ENCODE peak calls at places on chromosomes 16 and 17, in seven cellular contexts. One of them, this sample, is unnamed.

GRCh38 chr17:45240905-45241314 is 19.2 kb downstream of the FMNL1 start:
- DNase-seq in WTC11: no peak
- DNase-seq in uterus: no peak
- DNase-seq in GM10248: no peak
- DNase-seq in omental fat pad: no peak
- DNase-seq in dorsolateral prefrontal cortex: peak
- DNase-seq in cardiac fibroblast: no peak
- DNase-seq in this sample: no peak

GRCh38 chr17:32882734-32883133 is 5.8 kb upstream of the MYO1D start:
- DNase-seq in WTC11: no peak
- DNase-seq in uterus: no peak
- DNase-seq in GM10248: peak
- DNase-seq in omental fat pad: no peak
- DNase-seq in dorsolateral prefrontal cortex: peak
- DNase-seq in cardiac fibroblast: no peak
- DNase-seq in this sample: no peak

GRCh38 chr17:8091033-8091687 is 3.6 kb upstream of the ALOX12B start:
- DNase-seq in WTC11: no peak
- DNase-seq in uterus: no peak
- DNase-seq in GM10248: peak
- DNase-seq in omental fat pad: no peak
- DNase-seq in dorsolateral prefrontal cortex: no peak
- DNase-seq in cardiac fibroblast: no peak
- DNase-seq in this sample: no peak

GRCh38 chr17:80704381-80704819 is 159.8 kb downstream of the RPTOR start:
- DNase-seq in WTC11: no peak
- DNase-seq in uterus: no peak
- DNase-seq in GM10248: no peak
- DNase-seq in omental fat pad: no peak
- DNase-seq in dorsolateral prefrontal cortex: no peak
- DNase-seq in cardiac fibroblast: no peak
- DNase-seq in this sample: no peak

GRCh38 chr16:2213817-2214720 is 571 bp downstream of the PGP start:
- DNase-seq in WTC11: no peak
- DNase-seq in uterus: no peak
- DNase-seq in GM10248: no peak
- DNase-seq in omental fat pad: no peak
- DNase-seq in dorsolateral prefrontal cortex: no peak
- DNase-seq in cardiac fibroblast: no peak
- DNase-seq in this sample: no peak

GRCh38 chr16:54957403-54957802 is 26.7 kb downstream of the IRX5 start:
- DNase-seq in WTC11: peak
- DNase-seq in uterus: no peak
- DNase-seq in GM10248: no peak
- DNase-seq in omental fat pad: no peak
- DNase-seq in dorsolateral prefrontal cortex: no peak
- DNase-seq in cardiac fibroblast: peak
- DNase-seq in this sample: peak

GRCh38 chr17:41125064-41125463 is 1.1 kb upstream of the KRTAP4-12 start:
- DNase-seq in WTC11: no peak
- DNase-seq in uterus: no peak
- DNase-seq in GM10248: no peak
- DNase-seq in omental fat pad: no peak
- DNase-seq in dorsolateral prefrontal cortex: no peak
- DNase-seq in cardiac fibroblast: no peak
- DNase-seq in this sample: no peak

GRCh38 chr17:65750678-65751077 is 189.2 kb upstream of the AXIN2 start:
- DNase-seq in WTC11: no peak
- DNase-seq in uterus: peak
- DNase-seq in GM10248: no peak
- DNase-seq in omental fat pad: no peak
- DNase-seq in dorsolateral prefrontal cortex: no peak
- DNase-seq in cardiac fibroblast: peak
- DNase-seq in this sample: no peak

GRCh38 chr17:14205992-14206461 is 30.6 kb downstream of the CDRT15 start:
- DNase-seq in WTC11: no peak
- DNase-seq in uterus: no peak
- DNase-seq in GM10248: no peak
- DNase-seq in omental fat pad: no peak
- DNase-seq in dorsolateral prefrontal cortex: peak
- DNase-seq in cardiac fibroblast: no peak
- DNase-seq in this sample: no peak

GRCh38 chr16:81431554-81432353 is 12.9 kb upstream of the CMIP start:
- DNase-seq in WTC11: no peak
- DNase-seq in uterus: no peak
- DNase-seq in GM10248: no peak
- DNase-seq in omental fat pad: no peak
- DNase-seq in dorsolateral prefrontal cortex: no peak
- DNase-seq in cardiac fibroblast: peak
- DNase-seq in this sample: no peak

GRCh38 chr17:76529643-76530488 is 7.6 kb downstream of the CYGB start:
- DNase-seq in WTC11: no peak
- DNase-seq in uterus: peak
- DNase-seq in GM10248: no peak
- DNase-seq in omental fat pad: peak
- DNase-seq in dorsolateral prefrontal cortex: no peak
- DNase-seq in cardiac fibroblast: peak
- DNase-seq in this sample: peak

GRCh38 chr17:70829876-70830275 is 660.5 kb downstream of the KCNJ2 start:
- DNase-seq in WTC11: no peak
- DNase-seq in uterus: no peak
- DNase-seq in GM10248: no peak
- DNase-seq in omental fat pad: no peak
- DNase-seq in dorsolateral prefrontal cortex: no peak
- DNase-seq in cardiac fibroblast: no peak
- DNase-seq in this sample: no peak

GRCh38 chr16:56294599-56294998 is 103.3 kb downstream of the GNAO1 start:
- DNase-seq in WTC11: no peak
- DNase-seq in uterus: no peak
- DNase-seq in GM10248: no peak
- DNase-seq in omental fat pad: no peak
- DNase-seq in dorsolateral prefrontal cortex: no peak
- DNase-seq in cardiac fibroblast: peak
- DNase-seq in this sample: no peak

GRCh38 chr16:77555101-77555500 is 120.3 kb upstream of the ADAMTS18 start:
- DNase-seq in WTC11: no peak
- DNase-seq in uterus: no peak
- DNase-seq in GM10248: no peak
- DNase-seq in omental fat pad: no peak
- DNase-seq in dorsolateral prefrontal cortex: no peak
- DNase-seq in cardiac fibroblast: no peak
- DNase-seq in this sample: no peak

GRCh38 chr17:63930951-63931575 is 1.1 kb downstream of the CD79B start:
- DNase-seq in WTC11: peak
- DNase-seq in uterus: peak
- DNase-seq in GM10248: peak
- DNase-seq in omental fat pad: no peak
- DNase-seq in dorsolateral prefrontal cortex: no peak
- DNase-seq in cardiac fibroblast: peak
- DNase-seq in this sample: peak

GRCh38 chr17:29622337-29623282 is at the start of gene CORO6:
- DNase-seq in WTC11: peak
- DNase-seq in uterus: no peak
- DNase-seq in GM10248: peak
- DNase-seq in omental fat pad: no peak
- DNase-seq in dorsolateral prefrontal cortex: peak
- DNase-seq in cardiac fibroblast: peak
- DNase-seq in this sample: peak

GRCh38 chr16:80440691-80441090 is 100.1 kb upstream of the DYNLRB2 start:
- DNase-seq in WTC11: no peak
- DNase-seq in uterus: no peak
- DNase-seq in GM10248: no peak
- DNase-seq in omental fat pad: no peak
- DNase-seq in dorsolateral prefrontal cortex: no peak
- DNase-seq in cardiac fibroblast: no peak
- DNase-seq in this sample: no peak

DNA sequence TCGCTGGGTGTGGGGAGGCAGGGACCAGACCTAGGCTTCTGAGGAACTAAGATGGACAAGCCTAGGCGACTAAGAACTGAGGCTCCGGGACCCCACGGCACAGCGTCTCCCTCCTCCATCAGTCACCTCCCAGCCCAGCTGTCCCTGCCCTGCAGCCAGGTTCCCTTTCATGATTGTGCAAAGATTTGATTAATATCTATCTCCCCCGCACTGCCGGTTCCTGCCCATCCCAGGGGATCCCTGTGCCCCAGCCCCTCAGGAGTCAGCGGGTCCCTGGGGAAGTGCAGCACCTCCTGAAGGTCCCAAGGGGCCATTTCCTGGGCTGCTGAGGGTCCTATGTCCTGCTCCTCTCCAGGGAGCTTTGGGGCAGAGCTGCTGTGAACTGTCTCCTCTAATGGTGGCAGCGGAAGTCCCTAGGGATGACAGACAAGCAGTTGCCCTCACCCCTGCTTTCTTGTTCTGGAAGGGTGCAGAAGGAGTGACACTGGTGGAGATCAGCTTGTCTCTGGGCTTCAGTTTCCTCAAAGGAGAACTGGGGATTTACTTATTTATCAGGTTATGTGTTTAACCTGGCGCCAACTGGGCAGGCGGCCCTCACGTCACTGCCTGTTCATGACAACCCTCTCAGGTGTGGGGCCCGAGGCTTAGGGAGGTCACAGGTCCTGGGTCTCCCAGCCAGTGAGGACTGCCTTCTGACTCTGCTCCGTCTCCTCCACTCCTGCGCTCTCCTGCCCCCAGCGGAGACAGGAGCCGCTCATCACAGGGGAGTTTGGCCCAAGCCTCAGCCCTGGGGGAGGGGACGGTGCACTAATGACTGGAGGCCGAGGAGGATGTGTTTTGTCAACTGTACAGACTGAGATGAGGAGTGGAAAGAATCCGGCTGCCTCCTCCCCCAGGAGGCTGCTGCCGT is 1.9 kb upstream of the C16orf74 start:
- DNase-seq in WTC11: peak
- DNase-seq in uterus: peak
- DNase-seq in GM10248: no peak
- DNase-seq in omental fat pad: no peak
- DNase-seq in dorsolateral prefrontal cortex: no peak
- DNase-seq in cardiac fibroblast: peak
- DNase-seq in this sample: peak
- TF ChIP-seq CTCF in WTC11: no peak
- TF ChIP-seq CTCF in uterus: no peak
- TF ChIP-seq CTCF in GM10248: no peak
- TF ChIP-seq CTCF in omental fat pad: no peak
- TF ChIP-seq CTCF in dorsolateral prefrontal cortex: no peak
- TF ChIP-seq CTCF in cardiac fibroblast: peak
- TF ChIP-seq CTCF in this sample: no peak

GRCh38 chr17:9468532-9468931 is 107.1 kb downstream of the STX8 start:
- DNase-seq in WTC11: no peak
- DNase-seq in uterus: no peak
- DNase-seq in GM10248: no peak
- DNase-seq in omental fat pad: no peak
- DNase-seq in dorsolateral prefrontal cortex: no peak
- DNase-seq in cardiac fibroblast: no peak
- DNase-seq in this sample: no peak

GRCh38 chr17:9470171-9470570 is 105.4 kb downstream of the STX8 start:
- DNase-seq in WTC11: no peak
- DNase-seq in uterus: no peak
- DNase-seq in GM10248: peak
- DNase-seq in omental fat pad: no peak
- DNase-seq in dorsolateral prefrontal cortex: no peak
- DNase-seq in cardiac fibroblast: peak
- DNase-seq in this sample: no peak

GRCh38 chr17:9468937-9469336 is 106.7 kb downstream of the STX8 start:
- DNase-seq in WTC11: no peak
- DNase-seq in uterus: no peak
- DNase-seq in GM10248: no peak
- DNase-seq in omental fat pad: no peak
- DNase-seq in dorsolateral prefrontal cortex: no peak
- DNase-seq in cardiac fibroblast: no peak
- DNase-seq in this sample: no peak

GRCh38 chr17:9467518-9467917 is 108.1 kb downstream of the STX8 start:
- DNase-seq in WTC11: peak
- DNase-seq in uterus: no peak
- DNase-seq in GM10248: no peak
- DNase-seq in omental fat pad: no peak
- DNase-seq in dorsolateral prefrontal cortex: no peak
- DNase-seq in cardiac fibroblast: no peak
- DNase-seq in this sample: peak

GRCh38 chr17:9465216-9465921 is 110.3 kb downstream of the STX8 start:
- DNase-seq in WTC11: no peak
- DNase-seq in uterus: no peak
- DNase-seq in GM10248: no peak
- DNase-seq in omental fat pad: no peak
- DNase-seq in dorsolateral prefrontal cortex: peak
- DNase-seq in cardiac fibroblast: peak
- DNase-seq in this sample: no peak
- TF ChIP-seq CTCF in WTC11: no peak
- TF ChIP-seq CTCF in uterus: no peak
- TF ChIP-seq CTCF in GM10248: no peak
- TF ChIP-seq CTCF in omental fat pad: no peak
- TF ChIP-seq CTCF in dorsolateral prefrontal cortex: no peak
- TF ChIP-seq CTCF in cardiac fibroblast: peak
- TF ChIP-seq CTCF in this sample: no peak

GRCh38 chr16:87076950-87077749 is 240.0 kb downstream of the C16orf95 start:
- DNase-seq in WTC11: peak
- DNase-seq in uterus: no peak
- DNase-seq in GM10248: peak
- DNase-seq in omental fat pad: no peak
- DNase-seq in dorsolateral prefrontal cortex: no peak
- DNase-seq in cardiac fibroblast: peak
- DNase-seq in this sample: peak
- TF ChIP-seq CTCF in WTC11: peak
- TF ChIP-seq CTCF in uterus: no peak
- TF ChIP-seq CTCF in GM10248: peak
- TF ChIP-seq CTCF in omental fat pad: peak
- TF ChIP-seq CTCF in dorsolateral prefrontal cortex: peak
- TF ChIP-seq CTCF in cardiac fibroblast: peak
- TF ChIP-seq CTCF in this sample: peak

GRCh38 chr16:73213761-73214480 is 166.0 kb upstream of the ZFHX3 start:
- DNase-seq in WTC11: no peak
- DNase-seq in uterus: no peak
- DNase-seq in GM10248: no peak
- DNase-seq in omental fat pad: no peak
- DNase-seq in dorsolateral prefrontal cortex: no peak
- DNase-seq in cardiac fibroblast: no peak
- DNase-seq in this sample: no peak

GRCh38 chr16:73214825-73215481 is 167.0 kb upstream of the ZFHX3 start:
- DNase-seq in WTC11: no peak
- DNase-seq in uterus: peak
- DNase-seq in GM10248: no peak
- DNase-seq in omental fat pad: no peak
- DNase-seq in dorsolateral prefrontal cortex: no peak
- DNase-seq in cardiac fibroblast: peak
- DNase-seq in this sample: no peak

GRCh38 chr16:73210084-73210483 is 162.2 kb upstream of the ZFHX3 start:
- DNase-seq in WTC11: no peak
- DNase-seq in uterus: no peak
- DNase-seq in GM10248: no peak
- DNase-seq in omental fat pad: no peak
- DNase-seq in dorsolateral prefrontal cortex: no peak
- DNase-seq in cardiac fibroblast: no peak
- DNase-seq in this sample: no peak

GRCh38 chr16:73210686-73211085 is 162.8 kb upstream of the ZFHX3 start:
- DNase-seq in WTC11: no peak
- DNase-seq in uterus: no peak
- DNase-seq in GM10248: no peak
- DNase-seq in omental fat pad: no peak
- DNase-seq in dorsolateral prefrontal cortex: no peak
- DNase-seq in cardiac fibroblast: no peak
- DNase-seq in this sample: no peak

GRCh38 chr16:73212431-73212830 is 164.5 kb upstream of the ZFHX3 start:
- DNase-seq in WTC11: no peak
- DNase-seq in uterus: no peak
- DNase-seq in GM10248: no peak
- DNase-seq in omental fat pad: no peak
- DNase-seq in dorsolateral prefrontal cortex: no peak
- DNase-seq in cardiac fibroblast: no peak
- DNase-seq in this sample: no peak
- TF ChIP-seq CTCF in WTC11: no peak
- TF ChIP-seq CTCF in uterus: no peak
- TF ChIP-seq CTCF in GM10248: no peak
- TF ChIP-seq CTCF in omental fat pad: no peak
- TF ChIP-seq CTCF in dorsolateral prefrontal cortex: no peak
- TF ChIP-seq CTCF in cardiac fibroblast: no peak
- TF ChIP-seq CTCF in this sample: no peak

This sample was measured in endothelial cell.